ENCODE peak calls at places on chromosomes 7 and 10, in eight cellular contexts. E, S, G, D, Q, M, X and W are unnamed samples.
A peak's percentile ranks its signal among the peaks of the same experiment; 100 is the strongest.

GRCh38 chr10:93319855-93320254 is 162.3 kb downstream of the MYOF start:
- DNase-seq in E (no peak), S (no peak), G (no peak), D (no peak), Q (no peak), M (no peak), X (peak; percentile 91), W (no peak)

GRCh38 chr10:44281662-44282061 is 103.2 kb downstream of the CXCL12 start:
- DNase-seq in E (no peak), S (no peak), G (no peak), D (no peak), Q (no peak), M (no peak), X (no peak), W (no peak)

GRCh38 chr10:105056413-105056812 is 415.3 kb downstream of the SORCS3 start:
- DNase-seq in E (no peak), S (no peak), G (no peak), D (no peak), Q (no peak), M (no peak), X (no peak), W (no peak)

GRCh38 chr10:49309691-49310371 is 10.9 kb downstream of the C10orf71 start:
- DNase-seq in E (no peak), S (no peak), G (peak; percentile 63), D (no peak), Q (no peak), M (no peak), X (no peak), W (no peak)

GRCh38 chr7:100430450-100431285 is 1.0 kb downstream of the MEPCE start:
- DNase-seq in E (no peak), S (no peak), G (no peak), D (no peak), Q (no peak), M (peak; percentile 28), X (peak; percentile 24), W (no peak)

GRCh38 chr7:98210513-98211220 is 572 bp upstream of the BHLHA15 start:
- DNase-seq in E (no peak), S (no peak), G (no peak), D (peak; percentile 75), Q (peak; percentile 15), M (no peak), X (peak; percentile 5), W (peak; percentile 12)

GRCh38 chr10:64011871-64012714 is 490.9 kb downstream of the REEP3 start:
- DNase-seq in E (no peak), S (no peak), G (no peak), D (no peak), Q (no peak), M (no peak), X (no peak), W (no peak)

GRCh38 chr10:79053481-79054202 is 15.1 kb upstream of the ZMIZ1 start:
- DNase-seq in E (no peak), S (no peak), G (no peak), D (no peak), Q (no peak), M (no peak), X (no peak), W (no peak)

GRCh38 chr7:23022831-23023230 is 8.9 kb upstream of the HYCC1 start:
- DNase-seq in E (no peak), S (no peak), G (no peak), D (no peak), Q (no peak), M (no peak), X (no peak), W (no peak)

GRCh38 chr10:21518629-21519321 is 6.7 kb downstream of the SKIDA1 start:
- DNase-seq in E (peak; percentile 40), S (peak; percentile 21), G (no peak), D (no peak), Q (no peak), M (no peak), X (no peak), W (no peak)

GRCh38 chr10:120945801-120946302 is 94.7 kb downstream of the WDR11 start:
- DNase-seq in E (no peak), S (peak; percentile 11), G (no peak), D (no peak), Q (no peak), M (no peak), X (peak; percentile 20), W (peak; percentile 78)

GRCh38 chr7:64541438-64542359 is 21.2 kb downstream of the ZNF680 start:
- DNase-seq in E (no peak), S (peak; percentile 83), G (no peak), D (no peak), Q (no peak), M (no peak), X (peak; percentile 66), W (no peak)